ENCODE peak calls at places on chromosomes 5 and 9, in ten cellular contexts. M is GM06990, O is AG09309, D is cardiac fibroblast, Y is mucosa of descending colon, Q is cardiac muscle cell, T is psoas muscle, U is GM12865, R is endothelial cell, C is tibial nerve. N is an unnamed sample.

GRCh38 chr5:6592611-6593010 is 40.2 kb downstream of the NSUN2 start:
- DNase-seq in M (no peak), O (peak), D (no peak), Y (no peak), Q (no peak), T (no peak), U (no peak), R (no peak), C (no peak), N (no peak)

GRCh38 chr9:5481744-5482027 is 28.6 kb upstream of the PDCD1LG2 start:
- DNase-seq in M (no peak), O (no peak), D (no peak), Y (no peak), Q (no peak), T (no peak), U (no peak), R (no peak), C (no peak), N (no peak)

GRCh38 chr5:158203256-158203655 is 344.3 kb upstream of the CLINT1 start:
- DNase-seq in M (no peak), O (no peak), D (no peak), Y (no peak), Q (peak), T (no peak), U (no peak), R (no peak), C (no peak), N (no peak)

GRCh38 chr5:127340606-127341005 is 50.0 kb downstream of the MEGF10 start:
- DNase-seq in M (no peak), O (no peak), D (no peak), Y (no peak), Q (no peak), T (no peak), U (no peak), R (no peak), C (no peak), N (no peak)

GRCh38 chr9:120714088-120714845 is at the start of gene MEGF9:
- DNase-seq in M (peak), O (peak), D (peak), Y (peak), Q (peak), T (peak), U (peak), R (peak), C (peak), N (peak)

GRCh38 chr9:133594310-133594709 is 14.9 kb downstream of the FAM163B start:
- DNase-seq in M (no peak), O (no peak), D (no peak), Y (no peak), Q (no peak), T (no peak), U (no peak), R (no peak), C (no peak), N (no peak)

GRCh38 chr9:137149942-137150484 is 11.1 kb downstream of the GRIN1 start:
- DNase-seq in M (peak), O (no peak), D (no peak), Y (no peak), Q (no peak), T (peak), U (peak), R (no peak), C (no peak), N (no peak)

GRCh38 chr5:95417971-95418370 is 26.8 kb downstream of the FAM81B start:
- DNase-seq in M (no peak), O (no peak), D (no peak), Y (no peak), Q (peak), T (no peak), U (no peak), R (no peak), C (no peak), N (no peak)

GRCh38 chr5:88029011-88029410 is 239.6 kb downstream of the TMEM161B start:
- DNase-seq in M (no peak), O (no peak), D (no peak), Y (no peak), Q (no peak), T (no peak), U (no peak), R (no peak), C (no peak), N (no peak)

GRCh38 chr9:35112257-35113020 is 3.2 kb downstream of the ATOSB start:
- DNase-seq in M (no peak), O (no peak), D (peak), Y (peak), Q (peak), T (peak), U (no peak), R (no peak), C (peak), N (no peak)

GRCh38 chr9:2495221-2496005 is 126.2 kb upstream of the VLDLR start:
- DNase-seq in M (no peak), O (no peak), D (no peak), Y (no peak), Q (no peak), T (no peak), U (no peak), R (no peak), C (no peak), N (no peak)

DNA sequence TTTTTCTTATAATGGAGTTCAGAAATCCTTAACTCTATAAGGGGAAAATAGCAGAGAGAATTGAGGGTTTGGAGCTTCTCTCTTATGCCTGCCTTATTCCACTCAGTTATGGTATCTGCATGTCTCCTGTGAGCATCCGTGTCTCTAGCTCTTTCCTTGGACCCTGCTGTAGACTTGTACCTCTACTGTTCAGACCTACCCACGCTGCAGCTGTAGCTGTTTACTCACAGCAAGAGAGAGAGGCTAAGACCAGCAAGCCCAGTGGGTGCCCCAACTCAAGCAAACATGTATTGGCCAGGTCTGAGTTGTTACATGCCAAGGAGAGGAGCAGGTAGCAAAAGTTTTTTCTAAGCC is 7.1 kb upstream of the PCSK1 start:
- DNase-seq in M (no peak), O (no peak), D (no peak), Y (no peak), Q (no peak), T (no peak), U (peak), R (no peak), C (no peak), N (no peak)
- TF ChIP-seq CTCF in M (no peak), O (no peak), D (no peak), Y (no peak), Q (no peak), T (no peak), U (peak), R (no peak), C (no peak), N (no peak)

GRCh38 chr9:33787839-33788238 is 7.5 kb upstream of the PRSS3 start:
- DNase-seq in M (no peak), O (no peak), D (peak), Y (no peak), Q (peak), T (peak), U (no peak), R (no peak), C (no peak), N (no peak)

GRCh38 chr9:33781736-33782135 is 13.6 kb upstream of the PRSS3 start:
- DNase-seq in M (no peak), O (no peak), D (no peak), Y (no peak), Q (no peak), T (no peak), U (no peak), R (no peak), C (no peak), N (no peak)

GRCh38 chr9:33791117-33791516 is 4.2 kb upstream of the PRSS3 start:
- DNase-seq in M (no peak), O (no peak), D (peak), Y (no peak), Q (peak), T (no peak), U (no peak), R (no peak), C (no peak), N (no peak)

GRCh38 chr9:33782395-33783152 is 12.8 kb upstream of the PRSS3 start:
- DNase-seq in M (no peak), O (peak), D (peak), Y (no peak), Q (peak), T (no peak), U (no peak), R (no peak), C (no peak), N (no peak)

GRCh38 chr9:33785914-33786313 is 9.4 kb upstream of the PRSS3 start:
- DNase-seq in M (no peak), O (no peak), D (peak), Y (no peak), Q (peak), T (no peak), U (peak), R (no peak), C (no peak), N (no peak)
- TF ChIP-seq CTCF in M (peak), O (peak), D (peak), Y (no peak), Q (peak), T (no peak), U (peak), R (peak), C (no peak), N (no peak)

DNA sequence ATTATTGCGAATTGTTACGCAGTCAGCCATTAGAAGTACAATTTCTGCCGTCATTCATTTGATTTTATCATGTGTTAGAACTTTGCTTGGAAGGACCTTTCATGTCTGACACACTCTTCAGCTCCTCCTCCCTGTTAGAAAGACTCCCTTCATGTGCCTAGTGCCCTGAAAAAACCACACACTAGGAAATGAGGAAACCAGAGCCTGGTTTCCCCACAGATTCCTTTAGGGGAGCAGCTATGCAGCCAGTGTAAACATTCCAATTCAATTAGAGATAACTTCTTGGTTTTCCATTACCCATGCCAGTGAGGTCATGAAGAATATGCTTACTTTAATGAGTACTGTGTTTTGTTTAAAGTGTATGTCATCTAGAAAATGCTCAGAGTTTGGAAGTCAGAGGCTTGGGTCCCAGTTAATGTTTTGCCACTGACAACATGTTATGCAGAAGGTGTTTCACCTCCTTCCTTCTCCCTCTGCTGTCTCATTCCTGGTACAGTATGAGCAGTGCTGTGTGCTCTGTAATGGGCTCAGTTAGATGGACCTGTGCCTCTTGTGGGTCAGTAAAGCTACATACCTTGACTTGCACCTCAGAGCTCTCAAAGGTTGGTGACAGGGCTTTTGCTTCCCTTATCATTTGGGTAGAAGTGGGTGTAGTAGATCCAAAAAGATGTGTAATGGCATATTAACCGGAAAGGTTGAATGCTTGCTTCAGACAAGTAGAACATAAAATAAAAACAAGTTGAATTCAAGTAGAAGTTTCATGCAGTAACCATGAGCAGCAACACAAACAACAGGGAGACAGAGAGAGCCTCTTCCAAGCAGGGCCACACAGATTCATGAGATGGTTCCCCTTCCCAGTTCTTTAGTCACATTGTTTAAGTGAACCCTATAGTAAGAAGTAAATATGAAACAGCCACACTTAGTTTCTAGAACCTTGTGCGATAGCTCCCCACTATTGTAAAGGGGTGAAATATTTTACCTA is 52.6 kb upstream of the TNFAIP8 start:
- DNase-seq in M (no peak), O (peak), D (peak), Y (no peak), Q (peak), T (no peak), U (no peak), R (no peak), C (peak), N (no peak)
- TF ChIP-seq CTCF in M (no peak), O (no peak), D (no peak), Y (no peak), Q (peak), T (no peak), U (no peak), R (no peak), C (no peak), N (no peak)

GRCh38 chr9:42852133-42852532 is 668.7 kb downstream of the SPATA31A6 start:
- DNase-seq in M (peak), O (no peak), D (peak), Y (no peak), Q (peak), T (peak), U (peak), R (peak), C (peak), N (peak)
- TF ChIP-seq CTCF in M (no peak), O (no peak), D (peak), Y (no peak), Q (no peak), T (no peak), U (peak), R (no peak), C (no peak), N (no peak)

GRCh38 chr5:176542596-176543427 is 5.6 kb upstream of the RNF44 start:
- DNase-seq in M (peak), O (no peak), D (no peak), Y (peak), Q (peak), T (no peak), U (peak), R (peak), C (no peak), N (peak)
- TF ChIP-seq CTCF in M (no peak), O (no peak), D (no peak), Y (no peak), Q (no peak), T (peak), U (peak), R (no peak), C (no peak), N (no peak)

DNA sequence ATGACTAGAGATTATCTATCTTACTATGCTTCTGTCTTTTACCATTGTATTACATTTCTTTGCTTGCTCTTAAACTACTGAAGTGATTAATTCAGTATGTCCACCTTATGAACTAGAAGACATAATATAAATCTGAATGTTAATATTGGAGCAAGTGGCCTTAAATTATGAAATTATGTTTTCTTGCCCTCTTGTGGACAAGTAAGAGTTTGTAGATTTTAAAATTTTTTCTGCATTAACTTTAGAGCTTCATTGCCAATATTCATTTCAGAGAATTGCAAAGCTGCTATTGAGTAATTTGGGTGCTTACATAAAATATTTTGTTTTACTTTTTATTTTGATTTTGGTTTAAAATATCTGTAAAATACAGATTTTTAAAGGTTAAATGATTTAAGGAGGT is 55.3 kb downstream of the RANBP17 start:
- DNase-seq in M (no peak), O (no peak), D (peak), Y (no peak), Q (peak), T (no peak), U (no peak), R (no peak), C (no peak), N (no peak)
- TF ChIP-seq CTCF in M (no peak), O (peak), D (peak), Y (no peak), Q (peak), T (no peak), U (no peak), R (no peak), C (no peak), N (no peak)

DNA sequence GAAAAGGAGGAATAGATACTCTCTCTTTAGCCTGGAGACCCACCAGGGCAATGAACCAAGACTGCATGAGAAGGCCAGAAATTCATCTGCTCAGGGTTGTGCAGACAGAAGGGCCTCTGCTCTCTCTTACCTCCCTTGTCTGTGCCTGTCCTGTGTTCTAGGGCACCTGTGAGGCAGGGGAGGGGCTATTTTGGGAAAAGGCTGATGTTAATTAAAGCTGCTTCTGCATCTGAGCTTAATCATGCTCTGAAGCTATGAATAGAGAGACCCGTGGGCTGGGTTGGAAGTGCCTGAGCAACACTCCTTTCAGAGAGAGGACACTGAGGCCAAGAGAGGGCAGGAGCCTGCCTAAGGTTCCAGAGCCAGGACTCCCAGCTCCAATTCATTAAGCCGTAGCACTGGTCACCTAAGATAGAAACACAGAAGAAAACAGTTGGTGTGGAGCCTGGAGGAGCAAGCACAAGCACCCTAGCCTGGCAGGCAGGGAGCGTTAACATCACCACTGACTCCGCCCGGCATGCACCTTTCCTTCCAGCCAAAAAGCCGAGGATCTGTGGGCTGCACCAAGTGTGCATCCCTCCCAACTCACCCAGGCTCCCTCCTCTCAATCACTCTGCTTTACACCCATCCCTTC is 31.4 kb upstream of the STING1 start:
- DNase-seq in M (no peak), O (no peak), D (no peak), Y (no peak), Q (no peak), T (no peak), U (no peak), R (no peak), C (no peak), N (no peak)
- TF ChIP-seq CTCF in M (no peak), O (no peak), D (no peak), Y (no peak), Q (no peak), T (no peak), U (no peak), R (peak), C (no peak), N (peak)

GRCh38 chr5:18312016-18312415 is 677.8 kb downstream of the TAF11L14 start:
- DNase-seq in M (no peak), O (no peak), D (no peak), Y (no peak), Q (no peak), T (no peak), U (no peak), R (no peak), C (no peak), N (no peak)

DNA sequence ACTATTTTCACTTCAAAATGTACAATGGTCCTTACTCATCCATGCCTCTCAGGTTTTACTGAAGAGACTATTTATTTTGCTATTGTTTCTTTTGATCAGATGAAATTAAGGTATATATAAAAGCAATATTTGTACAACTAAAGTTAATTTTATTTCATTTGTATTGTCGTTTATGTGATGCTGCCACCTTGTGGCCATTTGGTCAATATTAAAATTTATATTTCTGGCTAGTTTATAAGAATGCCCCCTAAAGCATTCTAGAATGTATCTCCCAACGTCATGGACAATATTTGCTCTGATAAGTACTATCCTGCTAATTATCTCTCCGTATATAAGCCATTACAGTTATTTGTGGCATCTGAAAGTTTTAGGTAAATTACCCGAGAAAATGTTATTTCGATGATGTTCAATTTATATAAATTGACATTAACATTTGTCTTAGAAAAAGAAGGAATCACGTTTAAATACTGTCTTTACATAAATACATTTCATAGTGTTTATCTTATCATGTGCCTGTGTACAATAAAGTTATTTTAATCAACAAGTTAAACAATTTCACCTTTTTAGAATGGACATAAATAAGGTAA is 680.0 kb downstream of the TAF11L14 start:
- DNase-seq in M (no peak), O (no peak), D (peak), Y (no peak), Q (peak), T (no peak), U (peak), R (no peak), C (peak), N (peak)
- TF ChIP-seq CTCF in M (no peak), O (peak), D (peak), Y (no peak), Q (peak), T (peak), U (peak), R (peak), C (peak), N (peak)

GRCh38 chr9:135552021-135552697 is 6.2 kb downstream of the OBP2A start:
- DNase-seq in M (no peak), O (no peak), D (no peak), Y (no peak), Q (no peak), T (no peak), U (no peak), R (no peak), C (no peak), N (no peak)
- TF ChIP-seq CTCF in M (no peak), O (no peak), D (no peak), Y (no peak), Q (no peak), T (no peak), U (no peak), R (no peak), C (no peak), N (no peak)

N was measured in nephron progenitor cell.